ENCODE peak calls at places on chromosome 12, in ten cellular contexts. B, Y, G, K, Q, V, N, T, S and X are unnamed samples.
A peak's percentile ranks its signal among the peaks of the same experiment; 100 is the strongest.

GRCh38 chr12:96093543-96094196 is 58.3 kb upstream of the LTA4H start:
- DNase-seq in B (no peak), Y (no peak), G (no peak), K (no peak), Q (no peak), V (no peak), N (no peak), T (no peak), S (no peak), X (no peak)

GRCh38 chr12:11853126-11853525 is 203.7 kb downstream of the ETV6 start:
- DNase-seq in B (no peak), Y (no peak), G (no peak), K (no peak), Q (no peak), V (peak; percentile 56), N (no peak), T (no peak), S (no peak), X (no peak)

GRCh38 chr12:2681426-2682205 is 113.2 kb upstream of the FKBP4 start:
- DNase-seq in B (no peak), Y (no peak), G (no peak), K (peak; percentile 57), Q (no peak), V (no peak), N (no peak), T (no peak), S (no peak), X (no peak)

GRCh38 chr12:120470150-120470817 is 736 bp upstream of the SRSF9 start:
- DNase-seq in B (peak; percentile 50), Y (peak; percentile 44), G (no peak), K (no peak), Q (no peak), V (peak; percentile 24), N (no peak), T (no peak), S (no peak), X (no peak)

GRCh38 chr12:2481951-2482350 is 312.8 kb upstream of the FKBP4 start:
- DNase-seq in B (no peak), Y (no peak), G (no peak), K (no peak), Q (no peak), V (no peak), N (no peak), T (peak; percentile 33), S (no peak), X (no peak)

GRCh38 chr12:16325426-16325825 is 22.0 kb upstream of the MGST1 start:
- DNase-seq in B (no peak), Y (no peak), G (no peak), K (no peak), Q (no peak), V (peak; percentile 79), N (no peak), T (no peak), S (no peak), X (no peak)

GRCh38 chr12:75528272-75528671 is 16.9 kb upstream of the KRR1 start:
- DNase-seq in B (no peak), Y (no peak), G (no peak), K (no peak), Q (no peak), V (no peak), N (no peak), T (no peak), S (no peak), X (no peak)

GRCh38 chr12:53493610-53494391 is 5.5 kb downstream of the MAP3K12 start:
- DNase-seq in B (no peak), Y (no peak), G (no peak), K (peak; percentile 74), Q (no peak), V (no peak), N (no peak), T (no peak), S (no peak), X (no peak)

GRCh38 chr12:115001538-115001937 is 317.6 kb upstream of the TBX3 start:
- DNase-seq in B (no peak), Y (peak; percentile 77), G (no peak), K (no peak), Q (no peak), V (no peak), N (no peak), T (no peak), S (no peak), X (no peak)

GRCh38 chr12:113070117-113070906 is 13.8 kb downstream of the DTX1 start:
- DNase-seq in B (no peak), Y (no peak), G (no peak), K (no peak), Q (no peak), V (peak; percentile 44), N (peak; percentile 88), T (no peak), S (no peak), X (no peak)

GRCh38 chr12:122871851-122872785 is 23.8 kb downstream of the VPS37B start:
- DNase-seq in B (peak; percentile 78), Y (peak; percentile 82), G (peak; percentile 33), K (peak; percentile 99), Q (peak; percentile 84), V (peak; percentile 86), N (peak; percentile 68), T (peak; percentile 43), S (no peak), X (no peak)

GRCh38 chr12:88946377-88946997 is 366.2 kb upstream of the KITLG start:
- DNase-seq in B (peak; percentile 85), Y (peak; percentile 71), G (no peak), K (no peak), Q (peak; percentile 89), V (no peak), N (no peak), T (no peak), S (no peak), X (no peak)

GRCh38 chr12:7806863-7807487 is 17.8 kb downstream of the NANOG start:
- DNase-seq in B (peak; percentile 75), Y (peak; percentile 82), G (peak; percentile 78), K (peak; percentile 98), Q (peak; percentile 88), V (peak; percentile 69), N (peak; percentile 73), T (peak; percentile 69), S (peak; percentile 82), X (peak; percentile 35)

GRCh38 chr12:110744176-110744575 is 1.5 kb upstream of the PPP1CC start:
- DNase-seq in B (peak; percentile 78), Y (peak; percentile 32), G (no peak), K (no peak), Q (peak; percentile 33), V (peak; percentile 32), N (no peak), T (peak; percentile 93), S (no peak), X (no peak)

GRCh38 chr12:108689314-108690190 is 41.8 kb downstream of the CORO1C start:
- DNase-seq in B (peak; percentile 65), Y (peak; percentile 78), G (peak; percentile 37), K (no peak), Q (peak; percentile 93), V (no peak), N (no peak), T (peak; percentile 59), S (no peak), X (no peak)

GRCh38 chr12:4164591-4165558 is 108.7 kb upstream of the CCND2 start:
- DNase-seq in B (peak; percentile 53), Y (peak; percentile 73), G (peak; percentile 48), K (peak; percentile 93), Q (peak; percentile 54), V (peak; percentile 50), N (peak; percentile 73), T (no peak), S (peak; percentile 81), X (no peak)

GRCh38 chr12:67766370-67766769 is 117.8 kb downstream of the DYRK2 start:
- DNase-seq in B (peak; percentile 73), Y (peak; percentile 75), G (no peak), K (peak; percentile 63), Q (no peak), V (no peak), N (no peak), T (no peak), S (no peak), X (no peak)

DNA sequence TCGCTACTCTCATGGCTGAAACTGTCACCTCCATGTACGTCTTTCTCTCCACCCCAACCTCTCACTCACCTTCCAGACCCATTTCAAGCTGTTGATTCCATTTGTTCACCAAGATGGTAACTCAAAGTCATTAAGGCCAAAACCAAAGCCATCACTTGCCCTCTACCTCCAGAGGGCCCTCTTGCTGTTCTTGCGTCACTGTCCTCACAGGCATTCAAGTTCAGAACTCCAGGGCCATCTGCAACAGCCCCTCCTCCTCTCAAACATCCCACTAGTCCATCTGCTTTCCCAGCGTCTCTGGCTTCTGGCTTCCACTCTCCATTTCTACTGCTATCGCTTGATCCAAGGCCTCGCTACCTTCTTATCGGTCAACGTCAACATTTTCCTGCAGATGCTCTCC is 74.5 kb downstream of the VWF start:
- DNase-seq in B (no peak), Y (no peak), G (no peak), K (no peak), Q (no peak), V (no peak), N (no peak), T (no peak), S (no peak), X (no peak)
- TF ChIP-seq CTCF in B (no peak), Y (no peak), G (no peak), K (peak; percentile 62), Q (no peak), V (no peak), N (no peak), T (no peak), S (no peak), X (no peak)

DNA sequence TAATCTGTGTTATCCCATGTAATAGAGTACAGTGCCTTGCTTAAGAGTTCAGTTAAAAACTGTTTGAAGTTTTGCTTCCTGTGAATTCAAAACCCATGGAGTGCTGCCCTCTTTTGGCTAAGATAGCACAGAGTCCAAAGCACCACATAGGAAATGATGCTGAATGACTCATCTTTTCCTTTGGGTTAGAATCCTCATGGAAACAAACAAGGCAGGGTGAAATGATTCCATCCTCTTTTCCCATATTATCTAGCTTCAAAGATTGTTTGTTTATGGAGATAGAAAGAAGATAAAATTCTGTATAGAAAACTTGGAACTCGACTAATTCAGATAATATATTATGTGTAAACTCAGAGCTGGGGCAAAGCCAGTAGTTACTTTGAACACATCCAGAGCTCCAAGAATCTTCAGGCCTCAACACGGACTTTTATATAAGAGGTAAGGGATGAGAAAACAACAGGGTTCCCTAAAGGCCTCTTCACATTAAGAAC is 87.4 kb downstream of the OTOGL start:
- DNase-seq in B (peak; percentile 97), Y (peak; percentile 96), G (peak; percentile 43), K (peak; percentile 81), Q (peak; percentile 97), V (peak; percentile 54), N (peak; percentile 32), T (no peak), S (peak; percentile 42), X (no peak)
- TF ChIP-seq CTCF in B (peak; percentile 75), Y (peak; percentile 84), G (peak; percentile 80), K (peak; percentile 86), Q (peak; percentile 78), V (peak; percentile 52), N (peak; percentile 36), T (peak; percentile 73), S (peak; percentile 61), X (peak; percentile 74)

GRCh38 chr12:131850856-131851559 is 22.8 kb downstream of the MMP17 start:
- DNase-seq in B (peak; percentile 28), Y (peak; percentile 46), G (no peak), K (peak; percentile 93), Q (no peak), V (no peak), N (no peak), T (no peak), S (peak; percentile 53), X (no peak)
- TF ChIP-seq CTCF in B (peak; percentile 59), Y (peak; percentile 77), G (peak; percentile 62), K (peak; percentile 82), Q (no peak), V (peak; percentile 75), N (no peak), T (peak; percentile 66), S (peak; percentile 52), X (no peak)

GRCh38 chr12:6430124-6430989 is 14.4 kb upstream of the CD27 start:
- DNase-seq in B (peak; percentile 99), Y (peak; percentile 93), G (no peak), K (peak; percentile 40), Q (peak; percentile 97), V (peak; percentile 90), N (no peak), T (peak; percentile 54), S (peak; percentile 70), X (no peak)
- TF ChIP-seq CTCF in B (no peak), Y (no peak), G (no peak), K (no peak), Q (no peak), V (no peak), N (no peak), T (no peak), S (no peak), X (no peak)